ENCODE peak calls at places on chromosomes 3 and 15, in ten cellular contexts. One of them, this sample, is unnamed.

GRCh38 chr3:99859855-99860254 is 42.2 kb downstream of the CMSS1 start:
- DNase-seq in NCI-H2171: no peak
- DNase-seq in HuH-7: no peak
- DNase-seq in AG04450: peak
- DNase-seq in non-pigmented ciliary epithelial cell: peak
- DNase-seq in substantia nigra: no peak
- DNase-seq in EL: peak
- DNase-seq in stimulated activated CD4-positive, alpha-beta T cell treated with anti-CD3 and anti-CD28 coated beads, Interleukin-15, amount 100 ng/mL, for 24 hours: no peak
- DNase-seq in esophagus squamous epithelium: no peak
- DNase-seq in AG08396: peak
- DNase-seq in this sample: no peak

GRCh38 chr15:49521802-49522201 is 98.8 kb downstream of the FGF7 start:
- DNase-seq in NCI-H2171: no peak
- DNase-seq in HuH-7: peak
- DNase-seq in AG04450: no peak
- DNase-seq in non-pigmented ciliary epithelial cell: no peak
- DNase-seq in substantia nigra: no peak
- DNase-seq in EL: peak
- DNase-seq in stimulated activated CD4-positive, alpha-beta T cell treated with anti-CD3 and anti-CD28 coated beads, Interleukin-15, amount 100 ng/mL, for 24 hours: no peak
- DNase-seq in esophagus squamous epithelium: no peak
- DNase-seq in AG08396: peak
- DNase-seq in this sample: no peak

GRCh38 chr3:188262913-188263683 is 109.1 kb downstream of the LPP start:
- DNase-seq in NCI-H2171: no peak
- DNase-seq in HuH-7: no peak
- DNase-seq in AG04450: no peak
- DNase-seq in non-pigmented ciliary epithelial cell: peak
- DNase-seq in substantia nigra: no peak
- DNase-seq in EL: peak
- DNase-seq in stimulated activated CD4-positive, alpha-beta T cell treated with anti-CD3 and anti-CD28 coated beads, Interleukin-15, amount 100 ng/mL, for 24 hours: no peak
- DNase-seq in esophagus squamous epithelium: no peak
- DNase-seq in AG08396: no peak
- DNase-seq in this sample: no peak

GRCh38 chr3:18434731-18435130 is 9.6 kb upstream of the SATB1 start:
- DNase-seq in NCI-H2171: no peak
- DNase-seq in HuH-7: no peak
- DNase-seq in AG04450: no peak
- DNase-seq in non-pigmented ciliary epithelial cell: no peak
- DNase-seq in substantia nigra: no peak
- DNase-seq in EL: no peak
- DNase-seq in stimulated activated CD4-positive, alpha-beta T cell treated with anti-CD3 and anti-CD28 coated beads, Interleukin-15, amount 100 ng/mL, for 24 hours: no peak
- DNase-seq in esophagus squamous epithelium: no peak
- DNase-seq in AG08396: no peak
- DNase-seq in this sample: no peak

GRCh38 chr3:122671543-122671942 is 9.1 kb upstream of the PARP14 start:
- DNase-seq in NCI-H2171: no peak
- DNase-seq in HuH-7: no peak
- DNase-seq in AG04450: no peak
- DNase-seq in non-pigmented ciliary epithelial cell: no peak
- DNase-seq in substantia nigra: no peak
- DNase-seq in EL: no peak
- DNase-seq in stimulated activated CD4-positive, alpha-beta T cell treated with anti-CD3 and anti-CD28 coated beads, Interleukin-15, amount 100 ng/mL, for 24 hours: no peak
- DNase-seq in esophagus squamous epithelium: no peak
- DNase-seq in AG08396: no peak
- DNase-seq in this sample: no peak

GRCh38 chr15:67157779-67158366 is 92.5 kb downstream of the SMAD3 start:
- DNase-seq in NCI-H2171: no peak
- DNase-seq in HuH-7: no peak
- DNase-seq in AG04450: no peak
- DNase-seq in non-pigmented ciliary epithelial cell: no peak
- DNase-seq in substantia nigra: no peak
- DNase-seq in EL: no peak
- DNase-seq in stimulated activated CD4-positive, alpha-beta T cell treated with anti-CD3 and anti-CD28 coated beads, Interleukin-15, amount 100 ng/mL, for 24 hours: no peak
- DNase-seq in esophagus squamous epithelium: no peak
- DNase-seq in AG08396: no peak
- DNase-seq in this sample: no peak

GRCh38 chr3:117602054-117602644 is 892.6 kb downstream of the TUSC7 start:
- DNase-seq in NCI-H2171: no peak
- DNase-seq in HuH-7: no peak
- DNase-seq in AG04450: no peak
- DNase-seq in non-pigmented ciliary epithelial cell: no peak
- DNase-seq in substantia nigra: no peak
- DNase-seq in EL: no peak
- DNase-seq in stimulated activated CD4-positive, alpha-beta T cell treated with anti-CD3 and anti-CD28 coated beads, Interleukin-15, amount 100 ng/mL, for 24 hours: no peak
- DNase-seq in esophagus squamous epithelium: no peak
- DNase-seq in AG08396: no peak
- DNase-seq in this sample: no peak

GRCh38 chr3:63232764-63233396 is 45.2 kb upstream of the SYNPR start:
- DNase-seq in NCI-H2171: no peak
- DNase-seq in HuH-7: no peak
- DNase-seq in AG04450: no peak
- DNase-seq in non-pigmented ciliary epithelial cell: no peak
- DNase-seq in substantia nigra: no peak
- DNase-seq in EL: no peak
- DNase-seq in stimulated activated CD4-positive, alpha-beta T cell treated with anti-CD3 and anti-CD28 coated beads, Interleukin-15, amount 100 ng/mL, for 24 hours: no peak
- DNase-seq in esophagus squamous epithelium: no peak
- DNase-seq in AG08396: no peak
- DNase-seq in this sample: no peak

GRCh38 chr3:58237238-58237939 is at the start of gene ABHD6:
- DNase-seq in NCI-H2171: peak
- DNase-seq in HuH-7: peak
- DNase-seq in AG04450: no peak
- DNase-seq in non-pigmented ciliary epithelial cell: no peak
- DNase-seq in substantia nigra: peak
- DNase-seq in EL: peak
- DNase-seq in stimulated activated CD4-positive, alpha-beta T cell treated with anti-CD3 and anti-CD28 coated beads, Interleukin-15, amount 100 ng/mL, for 24 hours: peak
- DNase-seq in esophagus squamous epithelium: peak
- DNase-seq in AG08396: peak
- DNase-seq in this sample: peak

GRCh38 chr3:134242649-134243637 is 7.7 kb downstream of the RYK start:
- DNase-seq in NCI-H2171: no peak
- DNase-seq in HuH-7: no peak
- DNase-seq in AG04450: peak
- DNase-seq in non-pigmented ciliary epithelial cell: peak
- DNase-seq in substantia nigra: no peak
- DNase-seq in EL: peak
- DNase-seq in stimulated activated CD4-positive, alpha-beta T cell treated with anti-CD3 and anti-CD28 coated beads, Interleukin-15, amount 100 ng/mL, for 24 hours: no peak
- DNase-seq in esophagus squamous epithelium: no peak
- DNase-seq in AG08396: peak
- DNase-seq in this sample: no peak

GRCh38 chr3:81581966-81582599 is 179.4 kb downstream of the GBE1 start:
- DNase-seq in NCI-H2171: peak
- DNase-seq in HuH-7: no peak
- DNase-seq in AG04450: peak
- DNase-seq in non-pigmented ciliary epithelial cell: no peak
- DNase-seq in substantia nigra: no peak
- DNase-seq in EL: peak
- DNase-seq in stimulated activated CD4-positive, alpha-beta T cell treated with anti-CD3 and anti-CD28 coated beads, Interleukin-15, amount 100 ng/mL, for 24 hours: peak
- DNase-seq in esophagus squamous epithelium: no peak
- DNase-seq in AG08396: peak
- DNase-seq in this sample: no peak

GRCh38 chr3:123733341-123733740 is 148.5 kb upstream of the HACD2 start:
- DNase-seq in NCI-H2171: no peak
- DNase-seq in HuH-7: no peak
- DNase-seq in AG04450: no peak
- DNase-seq in non-pigmented ciliary epithelial cell: no peak
- DNase-seq in substantia nigra: no peak
- DNase-seq in EL: no peak
- DNase-seq in stimulated activated CD4-positive, alpha-beta T cell treated with anti-CD3 and anti-CD28 coated beads, Interleukin-15, amount 100 ng/mL, for 24 hours: no peak
- DNase-seq in esophagus squamous epithelium: no peak
- DNase-seq in AG08396: no peak
- DNase-seq in this sample: no peak

GRCh38 chr3:150249776-150250175 is 158.3 kb upstream of the TSC22D2 start:
- DNase-seq in NCI-H2171: peak
- DNase-seq in HuH-7: no peak
- DNase-seq in AG04450: no peak
- DNase-seq in non-pigmented ciliary epithelial cell: no peak
- DNase-seq in substantia nigra: no peak
- DNase-seq in EL: no peak
- DNase-seq in stimulated activated CD4-positive, alpha-beta T cell treated with anti-CD3 and anti-CD28 coated beads, Interleukin-15, amount 100 ng/mL, for 24 hours: no peak
- DNase-seq in esophagus squamous epithelium: no peak
- DNase-seq in AG08396: no peak
- DNase-seq in this sample: no peak

GRCh38 chr3:134709076-134709475 is 58.3 kb upstream of the KY start:
- DNase-seq in NCI-H2171: no peak
- DNase-seq in HuH-7: no peak
- DNase-seq in AG04450: no peak
- DNase-seq in non-pigmented ciliary epithelial cell: no peak
- DNase-seq in substantia nigra: no peak
- DNase-seq in EL: no peak
- DNase-seq in stimulated activated CD4-positive, alpha-beta T cell treated with anti-CD3 and anti-CD28 coated beads, Interleukin-15, amount 100 ng/mL, for 24 hours: no peak
- DNase-seq in esophagus squamous epithelium: no peak
- DNase-seq in AG08396: no peak
- DNase-seq in this sample: no peak

GRCh38 chr3:38573606-38574005 is 75.9 kb downstream of the SCN5A start:
- DNase-seq in NCI-H2171: no peak
- DNase-seq in HuH-7: no peak
- DNase-seq in AG04450: no peak
- DNase-seq in non-pigmented ciliary epithelial cell: no peak
- DNase-seq in substantia nigra: no peak
- DNase-seq in EL: no peak
- DNase-seq in stimulated activated CD4-positive, alpha-beta T cell treated with anti-CD3 and anti-CD28 coated beads, Interleukin-15, amount 100 ng/mL, for 24 hours: no peak
- DNase-seq in esophagus squamous epithelium: no peak
- DNase-seq in AG08396: no peak
- DNase-seq in this sample: no peak

GRCh38 chr15:49085696-49086459 is 39.6 kb upstream of the SECISBP2L start:
- DNase-seq in NCI-H2171: no peak
- DNase-seq in HuH-7: no peak
- DNase-seq in AG04450: no peak
- DNase-seq in non-pigmented ciliary epithelial cell: no peak
- DNase-seq in substantia nigra: no peak
- DNase-seq in EL: no peak
- DNase-seq in stimulated activated CD4-positive, alpha-beta T cell treated with anti-CD3 and anti-CD28 coated beads, Interleukin-15, amount 100 ng/mL, for 24 hours: no peak
- DNase-seq in esophagus squamous epithelium: no peak
- DNase-seq in AG08396: no peak
- DNase-seq in this sample: no peak

GRCh38 chr15:78065284-78065872 is 12.1 kb downstream of the TBC1D2B start:
- DNase-seq in NCI-H2171: no peak
- DNase-seq in HuH-7: peak
- DNase-seq in AG04450: peak
- DNase-seq in non-pigmented ciliary epithelial cell: peak
- DNase-seq in substantia nigra: peak
- DNase-seq in EL: peak
- DNase-seq in stimulated activated CD4-positive, alpha-beta T cell treated with anti-CD3 and anti-CD28 coated beads, Interleukin-15, amount 100 ng/mL, for 24 hours: no peak
- DNase-seq in esophagus squamous epithelium: no peak
- DNase-seq in AG08396: peak
- DNase-seq in this sample: no peak

GRCh38 chr3:160986060-160986459 is 119.1 kb downstream of the B3GALNT1 start:
- DNase-seq in NCI-H2171: peak
- DNase-seq in HuH-7: no peak
- DNase-seq in AG04450: no peak
- DNase-seq in non-pigmented ciliary epithelial cell: no peak
- DNase-seq in substantia nigra: no peak
- DNase-seq in EL: no peak
- DNase-seq in stimulated activated CD4-positive, alpha-beta T cell treated with anti-CD3 and anti-CD28 coated beads, Interleukin-15, amount 100 ng/mL, for 24 hours: no peak
- DNase-seq in esophagus squamous epithelium: no peak
- DNase-seq in AG08396: no peak
- DNase-seq in this sample: no peak

GRCh38 chr3:195839260-195840010 is 27.7 kb upstream of the MUC4 start:
- DNase-seq in NCI-H2171: no peak
- DNase-seq in HuH-7: no peak
- DNase-seq in AG04450: no peak
- DNase-seq in non-pigmented ciliary epithelial cell: no peak
- DNase-seq in substantia nigra: no peak
- DNase-seq in EL: no peak
- DNase-seq in stimulated activated CD4-positive, alpha-beta T cell treated with anti-CD3 and anti-CD28 coated beads, Interleukin-15, amount 100 ng/mL, for 24 hours: no peak
- DNase-seq in esophagus squamous epithelium: no peak
- DNase-seq in AG08396: no peak
- DNase-seq in this sample: no peak

GRCh38 chr3:143895805-143896204 is 47.5 kb upstream of the SLC9A9 start:
- DNase-seq in NCI-H2171: peak
- DNase-seq in HuH-7: no peak
- DNase-seq in AG04450: no peak
- DNase-seq in non-pigmented ciliary epithelial cell: no peak
- DNase-seq in substantia nigra: no peak
- DNase-seq in EL: no peak
- DNase-seq in stimulated activated CD4-positive, alpha-beta T cell treated with anti-CD3 and anti-CD28 coated beads, Interleukin-15, amount 100 ng/mL, for 24 hours: no peak
- DNase-seq in esophagus squamous epithelium: no peak
- DNase-seq in AG08396: no peak
- DNase-seq in this sample: no peak

GRCh38 chr3:155018621-155019330 is 61.3 kb upstream of the MME start:
- DNase-seq in NCI-H2171: no peak
- DNase-seq in HuH-7: no peak
- DNase-seq in AG04450: no peak
- DNase-seq in non-pigmented ciliary epithelial cell: no peak
- DNase-seq in substantia nigra: no peak
- DNase-seq in EL: no peak
- DNase-seq in stimulated activated CD4-positive, alpha-beta T cell treated with anti-CD3 and anti-CD28 coated beads, Interleukin-15, amount 100 ng/mL, for 24 hours: no peak
- DNase-seq in esophagus squamous epithelium: no peak
- DNase-seq in AG08396: no peak
- DNase-seq in this sample: no peak

GRCh38 chr3:4474683-4475490 is 7.8 kb upstream of the SUMF1 start:
- DNase-seq in NCI-H2171: no peak
- DNase-seq in HuH-7: no peak
- DNase-seq in AG04450: no peak
- DNase-seq in non-pigmented ciliary epithelial cell: peak
- DNase-seq in substantia nigra: no peak
- DNase-seq in EL: peak
- DNase-seq in stimulated activated CD4-positive, alpha-beta T cell treated with anti-CD3 and anti-CD28 coated beads, Interleukin-15, amount 100 ng/mL, for 24 hours: peak
- DNase-seq in esophagus squamous epithelium: peak
- DNase-seq in AG08396: peak
- DNase-seq in this sample: no peak

GRCh38 chr3:19866751-19867347 is 67.2 kb downstream of the EFHB start:
- DNase-seq in NCI-H2171: peak
- DNase-seq in HuH-7: peak
- DNase-seq in AG04450: no peak
- DNase-seq in non-pigmented ciliary epithelial cell: peak
- DNase-seq in substantia nigra: peak
- DNase-seq in EL: peak
- DNase-seq in stimulated activated CD4-positive, alpha-beta T cell treated with anti-CD3 and anti-CD28 coated beads, Interleukin-15, amount 100 ng/mL, for 24 hours: peak
- DNase-seq in esophagus squamous epithelium: no peak
- DNase-seq in AG08396: peak
- DNase-seq in this sample: no peak

GRCh38 chr15:74664028-74664616 is 31.7 kb downstream of the EDC3 start:
- DNase-seq in NCI-H2171: no peak
- DNase-seq in HuH-7: peak
- DNase-seq in AG04450: peak
- DNase-seq in non-pigmented ciliary epithelial cell: no peak
- DNase-seq in substantia nigra: no peak
- DNase-seq in EL: peak
- DNase-seq in stimulated activated CD4-positive, alpha-beta T cell treated with anti-CD3 and anti-CD28 coated beads, Interleukin-15, amount 100 ng/mL, for 24 hours: no peak
- DNase-seq in esophagus squamous epithelium: no peak
- DNase-seq in AG08396: peak
- DNase-seq in this sample: no peak

GRCh38 chr3:53084310-53085001 is 38.6 kb upstream of the SFMBT1 start:
- DNase-seq in NCI-H2171: no peak
- DNase-seq in HuH-7: no peak
- DNase-seq in AG04450: no peak
- DNase-seq in non-pigmented ciliary epithelial cell: no peak
- DNase-seq in substantia nigra: no peak
- DNase-seq in EL: no peak
- DNase-seq in stimulated activated CD4-positive, alpha-beta T cell treated with anti-CD3 and anti-CD28 coated beads, Interleukin-15, amount 100 ng/mL, for 24 hours: no peak
- DNase-seq in esophagus squamous epithelium: no peak
- DNase-seq in AG08396: no peak
- DNase-seq in this sample: no peak

GRCh38 chr15:81813215-81813614 is 232.6 kb downstream of the MEX3B start:
- DNase-seq in NCI-H2171: no peak
- DNase-seq in HuH-7: peak
- DNase-seq in AG04450: no peak
- DNase-seq in non-pigmented ciliary epithelial cell: no peak
- DNase-seq in substantia nigra: no peak
- DNase-seq in EL: peak
- DNase-seq in stimulated activated CD4-positive, alpha-beta T cell treated with anti-CD3 and anti-CD28 coated beads, Interleukin-15, amount 100 ng/mL, for 24 hours: no peak
- DNase-seq in esophagus squamous epithelium: no peak
- DNase-seq in AG08396: no peak
- DNase-seq in this sample: no peak

GRCh38 chr15:33354411-33354810 is 43.6 kb downstream of the RYR3 start:
- DNase-seq in NCI-H2171: no peak
- DNase-seq in HuH-7: no peak
- DNase-seq in AG04450: no peak
- DNase-seq in non-pigmented ciliary epithelial cell: no peak
- DNase-seq in substantia nigra: no peak
- DNase-seq in EL: no peak
- DNase-seq in stimulated activated CD4-positive, alpha-beta T cell treated with anti-CD3 and anti-CD28 coated beads, Interleukin-15, amount 100 ng/mL, for 24 hours: no peak
- DNase-seq in esophagus squamous epithelium: no peak
- DNase-seq in AG08396: no peak
- DNase-seq in this sample: no peak

GRCh38 chr15:86691091-86691490 is 611.4 kb downstream of the AGBL1 start:
- DNase-seq in NCI-H2171: peak
- DNase-seq in HuH-7: no peak
- DNase-seq in AG04450: no peak
- DNase-seq in non-pigmented ciliary epithelial cell: no peak
- DNase-seq in substantia nigra: no peak
- DNase-seq in EL: no peak
- DNase-seq in stimulated activated CD4-positive, alpha-beta T cell treated with anti-CD3 and anti-CD28 coated beads, Interleukin-15, amount 100 ng/mL, for 24 hours: no peak
- DNase-seq in esophagus squamous epithelium: no peak
- DNase-seq in AG08396: no peak
- DNase-seq in this sample: no peak

This sample was measured in GM12892.